ENCODE peak calls at places on chromosomes 7 and 10, in ten cellular contexts. One of them, this sample, is unnamed.

GRCh38 chr7:81482600-81483186 is 287.2 kb downstream of the HGF start:
- DNase-seq in body of pancreas: no peak
- DNase-seq in neural progenitor cell: peak
- DNase-seq in Calu3: no peak
- DNase-seq in transverse colon: no peak
- DNase-seq in GM06990: no peak
- DNase-seq in lower lobe of right lung: no peak
- DNase-seq in fibroblast of lung: peak
- DNase-seq in adrenal gland: no peak
- DNase-seq in ascending aorta: no peak
- DNase-seq in this sample: no peak

GRCh38 chr7:66920769-66921395 is at the start of gene TMEM248:
- DNase-seq in body of pancreas: peak
- DNase-seq in neural progenitor cell: peak
- DNase-seq in Calu3: peak
- DNase-seq in transverse colon: peak
- DNase-seq in GM06990: peak
- DNase-seq in lower lobe of right lung: peak
- DNase-seq in fibroblast of lung: peak
- DNase-seq in adrenal gland: peak
- DNase-seq in ascending aorta: peak
- DNase-seq in this sample: peak

GRCh38 chr10:124085680-124086079 is 7.7 kb downstream of the CHST15 start:
- DNase-seq in body of pancreas: no peak
- DNase-seq in neural progenitor cell: no peak
- DNase-seq in Calu3: no peak
- DNase-seq in transverse colon: no peak
- DNase-seq in GM06990: no peak
- DNase-seq in lower lobe of right lung: peak
- DNase-seq in fibroblast of lung: no peak
- DNase-seq in adrenal gland: no peak
- DNase-seq in ascending aorta: no peak
- DNase-seq in this sample: no peak

GRCh38 chr10:113322843-113323242 is 230.0 kb upstream of the HABP2 start:
- DNase-seq in body of pancreas: peak
- DNase-seq in neural progenitor cell: no peak
- DNase-seq in Calu3: no peak
- DNase-seq in transverse colon: peak
- DNase-seq in GM06990: no peak
- DNase-seq in lower lobe of right lung: peak
- DNase-seq in fibroblast of lung: no peak
- DNase-seq in adrenal gland: peak
- DNase-seq in ascending aorta: no peak
- DNase-seq in this sample: no peak

GRCh38 chr10:62159357-62159756 is 109.3 kb downstream of the RTKN2 start:
- DNase-seq in body of pancreas: no peak
- DNase-seq in neural progenitor cell: no peak
- DNase-seq in Calu3: no peak
- DNase-seq in transverse colon: no peak
- DNase-seq in GM06990: no peak
- DNase-seq in lower lobe of right lung: no peak
- DNase-seq in fibroblast of lung: no peak
- DNase-seq in adrenal gland: no peak
- DNase-seq in ascending aorta: no peak
- DNase-seq in this sample: no peak

GRCh38 chr10:68861253-68861652 is 33.9 kb downstream of the STOX1 start:
- DNase-seq in body of pancreas: no peak
- DNase-seq in neural progenitor cell: no peak
- DNase-seq in Calu3: no peak
- DNase-seq in transverse colon: no peak
- DNase-seq in GM06990: no peak
- DNase-seq in lower lobe of right lung: no peak
- DNase-seq in fibroblast of lung: peak
- DNase-seq in adrenal gland: no peak
- DNase-seq in ascending aorta: no peak
- DNase-seq in this sample: no peak

GRCh38 chr7:116443101-116443523 is 56.4 kb upstream of the CAV2 start:
- DNase-seq in body of pancreas: no peak
- DNase-seq in neural progenitor cell: no peak
- DNase-seq in Calu3: peak
- DNase-seq in transverse colon: no peak
- DNase-seq in GM06990: no peak
- DNase-seq in lower lobe of right lung: no peak
- DNase-seq in fibroblast of lung: peak
- DNase-seq in adrenal gland: no peak
- DNase-seq in ascending aorta: no peak
- DNase-seq in this sample: peak

GRCh38 chr10:32771217-32771616 is 186.8 kb downstream of the ITGB1 start:
- DNase-seq in body of pancreas: no peak
- DNase-seq in neural progenitor cell: no peak
- DNase-seq in Calu3: no peak
- DNase-seq in transverse colon: no peak
- DNase-seq in GM06990: no peak
- DNase-seq in lower lobe of right lung: no peak
- DNase-seq in fibroblast of lung: peak
- DNase-seq in adrenal gland: no peak
- DNase-seq in ascending aorta: no peak
- DNase-seq in this sample: no peak

GRCh38 chr10:110609592-110609991 is 34.5 kb upstream of the RBM20 start:
- DNase-seq in body of pancreas: no peak
- DNase-seq in neural progenitor cell: no peak
- DNase-seq in Calu3: no peak
- DNase-seq in transverse colon: no peak
- DNase-seq in GM06990: no peak
- DNase-seq in lower lobe of right lung: no peak
- DNase-seq in fibroblast of lung: no peak
- DNase-seq in adrenal gland: no peak
- DNase-seq in ascending aorta: no peak
- DNase-seq in this sample: no peak

GRCh38 chr10:49379596-49380410 is 16.1 kb downstream of the DRGX start:
- DNase-seq in body of pancreas: no peak
- DNase-seq in neural progenitor cell: no peak
- DNase-seq in Calu3: peak
- DNase-seq in transverse colon: no peak
- DNase-seq in GM06990: no peak
- DNase-seq in lower lobe of right lung: no peak
- DNase-seq in fibroblast of lung: no peak
- DNase-seq in adrenal gland: no peak
- DNase-seq in ascending aorta: no peak
- DNase-seq in this sample: no peak
- TF ChIP-seq CTCF in body of pancreas: no peak
- TF ChIP-seq CTCF in neural progenitor cell: peak
- TF ChIP-seq CTCF in Calu3: peak
- TF ChIP-seq CTCF in transverse colon: no peak
- TF ChIP-seq CTCF in GM06990: peak
- TF ChIP-seq CTCF in lower lobe of right lung: no peak
- TF ChIP-seq CTCF in fibroblast of lung: peak
- TF ChIP-seq CTCF in adrenal gland: no peak
- TF ChIP-seq CTCF in ascending aorta: no peak
- TF ChIP-seq CTCF in this sample: peak

GRCh38 chr10:71396714-71397339 is at the start of gene CDH23:
- DNase-seq in body of pancreas: peak
- DNase-seq in neural progenitor cell: peak
- DNase-seq in Calu3: peak
- DNase-seq in transverse colon: peak
- DNase-seq in GM06990: no peak
- DNase-seq in lower lobe of right lung: no peak
- DNase-seq in fibroblast of lung: no peak
- DNase-seq in adrenal gland: peak
- DNase-seq in ascending aorta: no peak
- DNase-seq in this sample: no peak

GRCh38 chr10:71393841-71394475 is 2.8 kb upstream of the CDH23 start:
- DNase-seq in body of pancreas: no peak
- DNase-seq in neural progenitor cell: no peak
- DNase-seq in Calu3: no peak
- DNase-seq in transverse colon: no peak
- DNase-seq in GM06990: no peak
- DNase-seq in lower lobe of right lung: no peak
- DNase-seq in fibroblast of lung: no peak
- DNase-seq in adrenal gland: no peak
- DNase-seq in ascending aorta: no peak
- DNase-seq in this sample: no peak

GRCh38 chr10:71394926-71395562 is 1.7 kb upstream of the CDH23 start:
- DNase-seq in body of pancreas: no peak
- DNase-seq in neural progenitor cell: no peak
- DNase-seq in Calu3: no peak
- DNase-seq in transverse colon: no peak
- DNase-seq in GM06990: no peak
- DNase-seq in lower lobe of right lung: no peak
- DNase-seq in fibroblast of lung: no peak
- DNase-seq in adrenal gland: no peak
- DNase-seq in ascending aorta: no peak
- DNase-seq in this sample: no peak

GRCh38 chr10:71396084-71396713 is 521 bp upstream of the CDH23 start:
- DNase-seq in body of pancreas: peak
- DNase-seq in neural progenitor cell: peak
- DNase-seq in Calu3: peak
- DNase-seq in transverse colon: peak
- DNase-seq in GM06990: peak
- DNase-seq in lower lobe of right lung: no peak
- DNase-seq in fibroblast of lung: peak
- DNase-seq in adrenal gland: peak
- DNase-seq in ascending aorta: no peak
- DNase-seq in this sample: no peak

GRCh38 chr10:71395621-71396020 is 1.1 kb upstream of the CDH23 start:
- DNase-seq in body of pancreas: no peak
- DNase-seq in neural progenitor cell: no peak
- DNase-seq in Calu3: no peak
- DNase-seq in transverse colon: no peak
- DNase-seq in GM06990: no peak
- DNase-seq in lower lobe of right lung: no peak
- DNase-seq in fibroblast of lung: no peak
- DNase-seq in adrenal gland: no peak
- DNase-seq in ascending aorta: no peak
- DNase-seq in this sample: no peak
- TF ChIP-seq CTCF in body of pancreas: no peak
- TF ChIP-seq CTCF in neural progenitor cell: peak
- TF ChIP-seq CTCF in Calu3: no peak
- TF ChIP-seq CTCF in transverse colon: no peak
- TF ChIP-seq CTCF in GM06990: no peak
- TF ChIP-seq CTCF in lower lobe of right lung: no peak
- TF ChIP-seq CTCF in fibroblast of lung: peak
- TF ChIP-seq CTCF in adrenal gland: no peak
- TF ChIP-seq CTCF in ascending aorta: no peak
- TF ChIP-seq CTCF in this sample: no peak

GRCh38 chr7:30027915-30028748 is at the start of gene PLEKHA8:
- DNase-seq in body of pancreas: peak
- DNase-seq in neural progenitor cell: peak
- DNase-seq in Calu3: peak
- DNase-seq in transverse colon: peak
- DNase-seq in GM06990: peak
- DNase-seq in lower lobe of right lung: peak
- DNase-seq in fibroblast of lung: peak
- DNase-seq in adrenal gland: peak
- DNase-seq in ascending aorta: peak
- DNase-seq in this sample: no peak

GRCh38 chr7:30027065-30027456 is 559 bp upstream of the FKBP14 start:
- DNase-seq in body of pancreas: peak
- DNase-seq in neural progenitor cell: no peak
- DNase-seq in Calu3: peak
- DNase-seq in transverse colon: no peak
- DNase-seq in GM06990: peak
- DNase-seq in lower lobe of right lung: no peak
- DNase-seq in fibroblast of lung: no peak
- DNase-seq in adrenal gland: peak
- DNase-seq in ascending aorta: no peak
- DNase-seq in this sample: no peak

GRCh38 chr7:30026229-30027064 is at the start of gene FKBP14:
- DNase-seq in body of pancreas: peak
- DNase-seq in neural progenitor cell: peak
- DNase-seq in Calu3: peak
- DNase-seq in transverse colon: peak
- DNase-seq in GM06990: peak
- DNase-seq in lower lobe of right lung: peak
- DNase-seq in fibroblast of lung: peak
- DNase-seq in adrenal gland: peak
- DNase-seq in ascending aorta: peak
- DNase-seq in this sample: peak

GRCh38 chr7:30029696-30030095 is 1.5 kb downstream of the PLEKHA8 start:
- DNase-seq in body of pancreas: peak
- DNase-seq in neural progenitor cell: peak
- DNase-seq in Calu3: peak
- DNase-seq in transverse colon: no peak
- DNase-seq in GM06990: no peak
- DNase-seq in lower lobe of right lung: no peak
- DNase-seq in fibroblast of lung: no peak
- DNase-seq in adrenal gland: no peak
- DNase-seq in ascending aorta: no peak
- DNase-seq in this sample: no peak

DNA sequence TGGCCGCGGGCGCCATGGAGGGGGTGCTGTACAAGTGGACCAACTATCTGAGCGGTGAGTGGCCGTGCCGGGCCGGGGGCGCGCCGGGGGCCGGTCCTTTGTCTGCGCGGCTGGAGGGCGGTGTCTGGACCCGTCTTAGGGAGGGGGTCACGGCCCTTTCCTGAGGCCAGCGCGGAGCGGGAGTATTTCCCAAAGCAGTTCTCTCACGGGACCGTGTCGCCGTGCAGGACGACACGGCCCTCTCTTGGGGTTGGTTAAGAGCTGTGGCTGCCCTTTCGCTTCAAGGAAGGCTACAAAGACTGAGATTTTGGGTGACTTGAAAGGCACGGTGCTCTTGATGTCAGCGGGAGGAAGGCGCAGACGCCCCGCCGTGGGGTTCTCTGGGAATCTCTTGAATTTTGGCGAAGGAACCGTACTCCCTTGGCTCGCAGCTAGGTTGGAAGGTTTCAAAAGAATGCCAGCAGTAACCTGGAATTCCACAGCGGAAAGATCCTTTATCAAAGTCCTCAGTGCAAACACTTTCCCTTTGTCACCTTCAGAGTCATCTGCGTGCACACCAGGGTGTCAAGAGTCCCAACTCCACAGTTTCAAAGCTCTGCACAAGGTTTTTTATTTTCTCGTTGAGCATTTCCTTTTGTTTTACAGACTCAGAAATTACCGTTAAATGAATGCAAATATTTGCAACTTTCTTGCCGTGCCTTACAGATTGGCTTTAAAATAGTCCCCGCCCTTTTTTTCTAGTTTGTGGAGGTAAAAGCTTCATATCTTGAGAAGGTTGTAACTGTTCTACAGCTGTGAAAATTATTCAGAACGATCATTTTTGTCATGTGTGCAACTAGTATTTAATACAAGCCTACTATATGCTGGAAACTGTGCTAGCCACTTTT is 780 bp downstream of the PLEKHA8 start:
- DNase-seq in body of pancreas: no peak
- DNase-seq in neural progenitor cell: peak
- DNase-seq in Calu3: peak
- DNase-seq in transverse colon: no peak
- DNase-seq in GM06990: no peak
- DNase-seq in lower lobe of right lung: no peak
- DNase-seq in fibroblast of lung: peak
- DNase-seq in adrenal gland: peak
- DNase-seq in ascending aorta: no peak
- DNase-seq in this sample: no peak
- TF ChIP-seq CTCF in body of pancreas: no peak
- TF ChIP-seq CTCF in neural progenitor cell: no peak
- TF ChIP-seq CTCF in Calu3: no peak
- TF ChIP-seq CTCF in transverse colon: peak
- TF ChIP-seq CTCF in GM06990: no peak
- TF ChIP-seq CTCF in lower lobe of right lung: no peak
- TF ChIP-seq CTCF in fibroblast of lung: peak
- TF ChIP-seq CTCF in adrenal gland: peak
- TF ChIP-seq CTCF in ascending aorta: no peak
- TF ChIP-seq CTCF in this sample: peak

GRCh38 chr7:87784424-87784823 is 91.7 kb downstream of the SLC25A40 start:
- DNase-seq in body of pancreas: no peak
- DNase-seq in neural progenitor cell: no peak
- DNase-seq in Calu3: no peak
- DNase-seq in transverse colon: no peak
- DNase-seq in GM06990: no peak
- DNase-seq in lower lobe of right lung: no peak
- DNase-seq in fibroblast of lung: peak
- DNase-seq in adrenal gland: no peak
- DNase-seq in ascending aorta: no peak
- DNase-seq in this sample: no peak
- TF ChIP-seq CTCF in body of pancreas: no peak
- TF ChIP-seq CTCF in neural progenitor cell: no peak
- TF ChIP-seq CTCF in Calu3: no peak
- TF ChIP-seq CTCF in transverse colon: no peak
- TF ChIP-seq CTCF in GM06990: no peak
- TF ChIP-seq CTCF in lower lobe of right lung: no peak
- TF ChIP-seq CTCF in fibroblast of lung: no peak
- TF ChIP-seq CTCF in adrenal gland: no peak
- TF ChIP-seq CTCF in ascending aorta: no peak
- TF ChIP-seq CTCF in this sample: no peak

This sample was measured in BJ.